ENCODE peak calls at places on chromosomes 11 and 22, in six cellular contexts. I, O, S, F, L and Z are unnamed samples.

GRCh38 chr11:65290448-65291165 is 24.1 kb upstream of the CDC42EP2 start:
- DNase-seq in I (no peak), O (no peak), S (no peak), F (peak; percentile 60), L (no peak), Z (no peak)

GRCh38 chr11:85787809-85788805 is 22.8 kb downstream of the SYTL2 start:
- DNase-seq in I (no peak), O (no peak), S (no peak), F (no peak), L (no peak), Z (no peak)

GRCh38 chr11:8070417-8071101 is 10.5 kb upstream of the TUB start:
- DNase-seq in I (no peak), O (peak; percentile 62), S (peak; percentile 28), F (peak; percentile 22), L (no peak), Z (no peak)

GRCh38 chr11:92199991-92200390 is 24.6 kb upstream of the FAT3 start:
- DNase-seq in I (no peak), O (no peak), S (no peak), F (no peak), L (no peak), Z (no peak)

GRCh38 chr11:121696177-121696863 is 243.6 kb upstream of the SORL1-AS1 start:
- DNase-seq in I (no peak), O (no peak), S (no peak), F (no peak), L (peak; percentile 66), Z (no peak)

GRCh38 chr11:120372296-120372695 is 36.1 kb downstream of the ARHGEF12 start:
- DNase-seq in I (no peak), O (no peak), S (no peak), F (no peak), L (no peak), Z (no peak)

GRCh38 chr11:104531894-104532293 is 366.4 kb downstream of the CASP12 start:
- DNase-seq in I (no peak), O (no peak), S (no peak), F (no peak), L (no peak), Z (no peak)

GRCh38 chr11:127273593-127274327 is 273.2 kb upstream of the KIRREL3 start:
- DNase-seq in I (no peak), O (no peak), S (no peak), F (no peak), L (no peak), Z (no peak)

GRCh38 chr22:31185056-31185455 is 25.1 kb downstream of the RNF185 start:
- DNase-seq in I (no peak), O (no peak), S (no peak), F (no peak), L (no peak), Z (no peak)

GRCh38 chr11:106011481-106011880 is 10.6 kb downstream of the MSANTD4 start:
- DNase-seq in I (no peak), O (no peak), S (no peak), F (no peak), L (no peak), Z (no peak)

GRCh38 chr11:27266125-27266524 is 96.9 kb downstream of the CCDC34 start:
- DNase-seq in I (no peak), O (no peak), S (no peak), F (no peak), L (no peak), Z (peak; percentile 39)

GRCh38 chr11:55658608-55659007 is 3.4 kb upstream of the OR4C6 start:
- DNase-seq in I (no peak), O (no peak), S (no peak), F (peak; percentile 61), L (no peak), Z (no peak)

GRCh38 chr11:115912484-115912945 is 408.3 kb upstream of the CADM1 start:
- DNase-seq in I (peak; percentile 57), O (peak; percentile 21), S (peak; percentile 50), F (peak; percentile 83), L (no peak), Z (peak; percentile 27)

GRCh38 chr11:90614318-90614717 is 391.5 kb upstream of the CHORDC1 start:
- DNase-seq in I (no peak), O (no peak), S (no peak), F (peak; percentile 33), L (no peak), Z (no peak)

GRCh38 chr11:94820480-94820879 is 52.3 kb downstream of the AMOTL1 start:
- DNase-seq in I (no peak), O (no peak), S (no peak), F (no peak), L (no peak), Z (no peak)

GRCh38 chr11:60950933-60951610 is 904 bp downstream of the SLC15A3 start:
- DNase-seq in I (no peak), O (no peak), S (no peak), F (peak; percentile 63), L (no peak), Z (no peak)

GRCh38 chr11:26741036-26741435 is 19.2 kb upstream of the SLC5A12 start:
- DNase-seq in I (no peak), O (no peak), S (peak; percentile 39), F (no peak), L (no peak), Z (no peak)

GRCh38 chr11:48080301-48080861 is 100.0 kb downstream of the PTPRJ start:
- DNase-seq in I (no peak), O (no peak), S (no peak), F (no peak), L (no peak), Z (no peak)

GRCh38 chr11:5369793-5370192 is 13.8 kb upstream of the OR51M1 start:
- DNase-seq in I (peak; percentile 63), O (no peak), S (no peak), F (peak; percentile 12), L (no peak), Z (no peak)

GRCh38 chr11:129209891-129210830 is 18.0 kb upstream of the ARHGAP32 start:
- DNase-seq in I (no peak), O (no peak), S (no peak), F (no peak), L (no peak), Z (no peak)

GRCh38 chr11:21933095-21933494 is 259.8 kb upstream of the ANO5 start:
- DNase-seq in I (peak; percentile 1), O (no peak), S (peak; percentile 20), F (peak; percentile 1), L (no peak), Z (no peak)

GRCh38 chr22:40691532-40691931 is 12.2 kb downstream of the MCHR1 start:
- DNase-seq in I (no peak), O (no peak), S (no peak), F (no peak), L (no peak), Z (no peak)

GRCh38 chr11:61949169-61950034 is 749 bp upstream of the BEST1 start:
- DNase-seq in I (peak; percentile 97), O (peak; percentile 79), S (peak; percentile 77), F (peak; percentile 51), L (peak; percentile 82), Z (peak; percentile 91)

GRCh38 chr11:88886796-88887195 is 179.0 kb downstream of the GRM5 start:
- DNase-seq in I (no peak), O (peak; percentile 48), S (peak; percentile 6), F (peak; percentile 67), L (no peak), Z (peak; percentile 44)

GRCh38 chr11:33869511-33870422 is 22.1 kb downstream of the LMO2 start:
- DNase-seq in I (peak; percentile 21), O (peak; percentile 53), S (peak; percentile 60), F (peak; percentile 31), L (no peak), Z (peak; percentile 17)

GRCh38 chr11:11427185-11427944 is 74.3 kb upstream of the CSNK2A3 start:
- DNase-seq in I (no peak), O (no peak), S (peak; percentile 74), F (no peak), L (no peak), Z (no peak)